ENCODE peak calls at places on chromosomes 1 and 21, in five cellular contexts. Z is effector memory CD4-positive, alpha-beta T cell; U is adrenal gland; C is left lung; Q is neural progenitor cell. B is an unnamed sample. For H3K4me1 and H3K27me3, the result is how much of the 10 kb centered on the place peaks cover.

GRCh38 chr1:116762281-116762680 is 8.1 kb downstream of the CD2 start:
- DNase-seq in Z (no peak), U (no peak), C (no peak), Q (no peak), B (no peak)

GRCh38 chr1:66624412-66625060 is 90.6 kb downstream of the SGIP1 start:
- DNase-seq in Z (no peak), U (no peak), C (no peak), Q (no peak), B (no peak)

GRCh38 chr1:84069236-84069845 is 70.4 kb upstream of the TTLL7 start:
- DNase-seq in Z (no peak), U (no peak), C (no peak), Q (peak), B (no peak)

GRCh38 chr1:56803561-56804156 is 15.5 kb downstream of the FYB2 start:
- DNase-seq in Z (no peak), U (peak), C (no peak), Q (peak), B (peak)

GRCh38 chr1:25527226-25527846 is 16.1 kb upstream of the LDLRAP1 start:
- DNase-seq in Z (no peak), U (no peak), C (no peak), Q (no peak), B (no peak)

GRCh38 chr1:3074800-3075199 is 5.8 kb downstream of the PRDM16 start:
- DNase-seq in Z (no peak), U (no peak), C (peak), Q (no peak), B (no peak)

GRCh38 chr1:47575855-47576757 is 138.3 kb downstream of the FOXD2 start:
- DNase-seq in Z (no peak), U (no peak), C (no peak), Q (no peak), B (no peak)

GRCh38 chr1:9438431-9439073 is 100.7 kb upstream of the SLC25A33 start:
- DNase-seq in Z (no peak), U (no peak), C (no peak), Q (no peak), B (no peak)

GRCh38 chr1:58149266-58149812 is 397.2 kb downstream of the OMA1 start:
- DNase-seq in Z (no peak), U (no peak), C (no peak), Q (no peak), B (no peak)

GRCh38 chr1:87149166-87150065 is 179.3 kb upstream of the LMO4 start:
- DNase-seq in Z (no peak), U (no peak), C (no peak), Q (no peak), B (peak)

GRCh38 chr1:217660353-217661062 is 29.4 kb downstream of the SPATA17 start:
- DNase-seq in Z (no peak), U (no peak), C (no peak), Q (peak), B (no peak)

GRCh38 chr1:8303876-8304275 is 14.0 kb upstream of the SLC45A1 start:
- DNase-seq in Z (no peak), U (no peak), C (no peak), Q (no peak), B (no peak)

GRCh38 chr1:46523556-46524443 is 27.6 kb downstream of the KNCN start:
- DNase-seq in Z (no peak), U (no peak), C (peak), Q (no peak), B (no peak)

GRCh38 chr1:200379431-200379755 is 30.4 kb downstream of the ZNF281 start:
- DNase-seq in Z (no peak), U (no peak), C (no peak), Q (no peak), B (no peak)

GRCh38 chr1:119827010-119827409 is 15.8 kb upstream of the REG4 start:
- DNase-seq in Z (no peak), U (no peak), C (no peak), Q (peak), B (no peak)

GRCh38 chr21:39088831-39089380 is 94.3 kb downstream of the PSMG1 start:
- DNase-seq in Z (no peak), U (peak), C (no peak), Q (no peak), B (no peak)

GRCh38 chr1:183812686-183813569 is 8.0 kb downstream of the RGL1 start:
- DNase-seq in Z (no peak), U (peak), C (peak), Q (peak), B (no peak)

GRCh38 chr1:171345536-171345935 is 31.6 kb downstream of the FMO4 start:
- DNase-seq in Z (no peak), U (no peak), C (no peak), Q (no peak), B (no peak)

GRCh38 chr21:33608559-33608958 is 20.1 kb upstream of the DONSON start:
- DNase-seq in Z (no peak), U (no peak), C (no peak), Q (no peak), B (no peak)

GRCh38 chr1:37315236-37315870 is 159.0 kb upstream of the ZC3H12A start:
- DNase-seq in Z (no peak), U (no peak), C (no peak), Q (peak), B (no peak)

GRCh38 chr1:230255116-230255515 is 171.0 kb downstream of the PGBD5 start:
- DNase-seq in Z (no peak), U (no peak), C (no peak), Q (no peak), B (no peak)

GRCh38 chr1:157691285-157691920 is 9.2 kb downstream of the FCRL3 start:
- DNase-seq in Z (no peak), U (no peak), C (no peak), Q (peak), B (no peak)

GRCh38 chr1:151342021-151342420 is 5.0 kb downstream of the RFX5 start:
- DNase-seq in Z (no peak), U (no peak), C (no peak), Q (no peak), B (no peak)

GRCh38 chr1:18955442-18956188 is 861 bp downstream of the IFFO2 start:
- DNase-seq in Z (peak), U (peak), C (peak), Q (peak), B (peak)

GRCh38 chr1:24364975-24365678 is 46.0 kb downstream of the GRHL3 start:
- DNase-seq in Z (no peak), U (peak), C (no peak), Q (no peak), B (peak)

GRCh38 chr1:222844108-222844779 is 29.4 kb downstream of the DISP1 start:
- DNase-seq in Z (no peak), U (no peak), C (no peak), Q (peak), B (no peak)

GRCh38 chr1:111730282-111730681 is 8.9 kb downstream of the INKA2 start:
- DNase-seq in Z (no peak), U (no peak), C (no peak), Q (no peak), B (no peak)

GRCh38 chr1:174262747-174263241 is 103.5 kb downstream of the RABGAP1L start:
- DNase-seq in Z (no peak), U (peak), C (no peak), Q (peak), B (peak)

GRCh38 chr1:235599536-235599935 is 50.0 kb downstream of the GNG4 start:
- DNase-seq in Z (no peak), U (no peak), C (no peak), Q (no peak), B (no peak)

GRCh38 chr21:17576080-17576835 is 36.4 kb downstream of the BTG3 start:
- DNase-seq in Z (no peak), U (no peak), C (no peak), Q (no peak), B (peak)

GRCh38 chr1:9910425-9911178 is 533 bp upstream of the CTNNBIP1 start:
- DNase-seq in Z (peak), U (peak), C (peak), Q (peak), B (peak)

GRCh38 chr21:16422702-16423101 is 692.9 kb downstream of the USP25 start:
- DNase-seq in Z (no peak), U (no peak), C (no peak), Q (no peak), B (no peak)

GRCh38 chr1:236507022-236507700 is 16.6 kb upstream of the LGALS8 start:
- DNase-seq in Z (no peak), U (no peak), C (no peak), Q (no peak), B (no peak)

GRCh38 chr1:72845342-72845741 is 563.0 kb upstream of the NEGR1 start:
- DNase-seq in Z (no peak), U (no peak), C (no peak), Q (peak), B (no peak)

GRCh38 chr1:154207262-154207661 is 1.1 kb upstream of the CFAP141 start:
- DNase-seq in Z (no peak), U (no peak), C (no peak), Q (no peak), B (no peak)

GRCh38 chr1:157849229-157849875 is 7.7 kb upstream of the CD5L start:
- DNase-seq in Z (no peak), U (no peak), C (no peak), Q (no peak), B (no peak)

GRCh38 chr1:116259665-116260064 is 113.4 kb upstream of the ATP1A1 start:
- DNase-seq in Z (no peak), U (no peak), C (no peak), Q (no peak), B (no peak)

GRCh38 chr1:224203243-224204016 is 20.4 kb downstream of the DEGS1 start:
- DNase-seq in Z (no peak), U (peak), C (no peak), Q (peak), B (peak)
- H3K4me1 ChIP-seq in Z (under half), U (under half), C (under half), Q (under half), B (under half)

DNA sequence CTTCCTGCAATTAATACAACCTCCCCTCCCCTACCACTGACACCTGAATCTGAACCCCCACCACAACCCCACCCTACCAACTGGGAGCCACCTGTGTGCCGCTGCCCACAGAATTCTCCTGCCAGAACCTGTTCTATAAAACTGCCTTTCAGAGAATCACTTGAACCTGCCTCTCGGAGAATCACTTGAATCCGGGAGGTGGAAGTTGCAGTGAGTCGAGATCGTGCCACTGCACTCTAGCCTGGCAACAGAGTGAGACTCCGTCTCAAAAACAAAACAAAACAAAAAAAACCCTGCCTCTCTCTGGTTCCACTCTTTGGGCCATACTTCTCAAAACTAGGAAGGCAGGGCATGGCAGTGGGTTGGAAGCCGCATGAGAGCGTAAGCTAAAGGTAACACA is 5.7 kb downstream of the URB1 start:
- DNase-seq in Z (no peak), U (no peak), C (no peak), Q (no peak), B (no peak)
- H3K27me3 ChIP-seq in Z (under half), U (under half), C (under half), Q (under half), B (under half)

GRCh38 chr1:159916240-159917051 is 8.9 kb downstream of the TAGLN2 start:
- DNase-seq in Z (no peak), U (no peak), C (no peak), Q (peak), B (peak)
- H3K4me1 ChIP-seq in Z (under half), U (under half), C (half or more), Q (under half), B (under half)

GRCh38 chr1:148354909-148355308 is 128.2 kb downstream of the PPIAL4G start:
- DNase-seq in Z (no peak), U (no peak), C (no peak), Q (no peak), B (no peak)

GRCh38 chr1:148353461-148354283 is 129.4 kb downstream of the PPIAL4G start:
- DNase-seq in Z (no peak), U (no peak), C (no peak), Q (peak), B (peak)

GRCh38 chr1:148355976-148356375 is 127.1 kb downstream of the PPIAL4G start:
- DNase-seq in Z (no peak), U (no peak), C (no peak), Q (no peak), B (no peak)

GRCh38 chr1:148352470-148353118 is 130.5 kb downstream of the PPIAL4G start:
- DNase-seq in Z (no peak), U (no peak), C (no peak), Q (no peak), B (no peak)

GRCh38 chr1:148354284-148354869 is 128.7 kb downstream of the PPIAL4G start:
- DNase-seq in Z (no peak), U (no peak), C (no peak), Q (peak), B (no peak)
- H3K27me3 ChIP-seq in Z (under half), U (half or more), C (under half), Q (half or more), B (under half)

GRCh38 chr1:156662588-156663055 is 14.6 kb downstream of the NES start:
- DNase-seq in Z (no peak), U (no peak), C (no peak), Q (no peak), B (no peak)
- H3K4me1 ChIP-seq in Z (under half), U (half or more), C (half or more), Q (half or more), B (under half)

GRCh38 chr1:93591291-93591832 is 90.3 kb downstream of the BCAR3 start:
- DNase-seq in Z (no peak), U (no peak), C (no peak), Q (no peak), B (no peak)
- H3K27me3 ChIP-seq in Z (under half), U (under half), C (under half), Q (under half), B (under half)

DNA sequence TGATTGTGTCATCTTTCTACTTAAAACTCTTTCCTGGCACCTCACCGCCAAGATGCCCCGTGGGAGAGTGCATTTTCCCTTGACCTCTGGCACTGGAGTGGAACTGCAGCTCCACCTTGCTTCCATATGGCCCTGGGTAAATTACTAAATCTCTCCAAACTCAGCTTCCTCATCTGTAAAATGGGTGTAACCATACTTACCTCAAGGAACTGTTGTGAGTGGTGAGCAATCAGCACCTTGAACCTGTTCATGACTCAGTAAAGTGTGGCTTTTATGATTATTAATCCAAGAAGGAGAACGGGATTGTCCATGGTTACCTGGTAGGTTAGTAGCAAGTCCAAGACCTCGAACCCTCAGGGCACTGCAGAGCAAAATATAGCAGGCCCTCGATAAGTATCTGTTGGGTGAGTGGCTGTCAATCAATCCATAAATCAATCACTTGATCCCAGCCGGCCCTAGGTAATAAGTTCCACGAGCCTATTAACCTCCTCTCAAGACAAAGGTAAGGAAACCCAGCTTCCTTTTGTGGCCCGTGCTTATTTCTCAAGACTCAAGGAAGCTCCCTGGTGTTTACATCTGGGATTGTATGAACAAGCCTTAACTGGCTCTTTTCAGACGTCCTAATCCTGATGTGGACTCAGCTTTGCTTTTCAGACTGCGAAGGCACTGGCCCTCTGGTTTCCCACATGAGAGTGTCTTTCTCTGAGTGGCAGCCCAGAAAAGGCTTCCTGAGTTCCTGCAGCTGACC is 114.0 kb upstream of the GJB5 start:
- DNase-seq in Z (no peak), U (no peak), C (no peak), Q (peak), B (no peak)
- H3K4me1 ChIP-seq in Z (under half), U (under half), C (under half), Q (under half), B (under half)

DNA sequence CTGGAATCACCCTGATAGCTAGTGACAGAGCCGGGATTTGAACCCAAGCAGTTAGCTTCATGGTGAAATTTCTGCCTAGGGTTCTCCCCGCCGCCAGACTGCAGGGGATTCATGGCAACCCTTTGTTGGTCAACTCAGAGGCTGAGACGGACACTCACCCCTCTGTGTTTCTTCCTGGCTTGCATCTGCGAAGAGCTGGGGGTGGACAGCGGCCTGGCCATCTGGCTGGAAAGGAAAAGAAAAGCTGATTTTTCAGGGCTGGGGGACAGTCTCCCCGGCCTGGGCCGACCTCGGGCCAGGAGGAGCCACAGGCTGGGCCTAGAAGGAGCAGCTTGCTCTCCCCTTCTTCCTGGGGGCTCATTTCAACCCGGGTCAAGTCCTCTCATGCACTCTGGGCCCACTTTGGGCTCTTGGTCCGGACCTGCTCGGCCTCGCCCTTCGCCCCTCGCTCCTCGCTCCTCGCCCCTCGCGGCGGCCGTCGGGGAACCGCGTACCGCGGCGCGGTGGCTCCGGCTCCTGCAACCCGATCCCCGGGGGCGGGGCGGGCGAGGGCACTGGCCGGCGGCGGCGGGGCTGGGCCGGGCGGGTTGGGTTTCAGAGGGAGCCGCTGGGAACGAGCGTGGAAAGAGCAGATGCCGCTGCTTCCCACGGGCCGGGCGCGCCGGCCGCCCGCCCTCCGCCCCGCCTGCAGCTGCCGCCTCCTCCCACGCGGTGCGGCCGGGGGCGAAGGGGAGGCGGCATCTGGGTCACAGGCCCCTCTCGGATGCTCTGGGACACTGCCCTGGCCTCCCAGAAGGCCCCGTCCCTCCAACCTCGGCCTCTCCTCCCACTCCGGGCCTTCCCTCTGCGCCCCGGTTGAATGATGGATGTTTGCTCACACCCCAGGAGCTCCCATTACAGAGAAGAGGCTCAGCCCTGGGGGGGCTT is 6.7 kb downstream of the HEYL start:
- DNase-seq in Z (no peak), U (peak), C (peak), Q (peak), B (no peak)
- H3K27me3 ChIP-seq in Z (under half), U (under half), C (under half), Q (half or more), B (under half)

GRCh38 chr21:29305068-29305467 is 6.3 kb downstream of the BACH1 start:
- DNase-seq in Z (no peak), U (peak), C (no peak), Q (no peak), B (no peak)
- H3K4me1 ChIP-seq in Z (under half), U (half or more), C (half or more), Q (under half), B (under half)

B was measured in BE2C.